ENCODE peak calls at places on chromosomes 2 and 18, in nine cellular contexts. V, I, Y, B, X, F, T, S and W are unnamed samples.

GRCh38 chr2:19035238-19035637 is 323.2 kb downstream of the OSR1 start:
- DNase-seq in V (no peak), I (no peak), Y (peak), B (peak), X (peak), F (no peak), T (no peak), S (no peak), W (no peak)

GRCh38 chr2:211367711-211368110 is 811.3 kb downstream of the CPS1 start:
- DNase-seq in V (no peak), I (no peak), Y (no peak), B (no peak), X (no peak), F (peak), T (no peak), S (no peak), W (peak)

GRCh38 chr18:2337552-2338141 is 233.7 kb downstream of the METTL4 start:
- DNase-seq in V (no peak), I (no peak), Y (no peak), B (peak), X (no peak), F (peak), T (no peak), S (peak), W (peak)

GRCh38 chr18:44744206-44745180 is 63.8 kb downstream of the SETBP1 start:
- DNase-seq in V (no peak), I (peak), Y (no peak), B (no peak), X (no peak), F (no peak), T (no peak), S (no peak), W (no peak)

GRCh38 chr2:70381235-70381634 is 79.4 kb upstream of the FAM136A start:
- DNase-seq in V (no peak), I (no peak), Y (no peak), B (no peak), X (no peak), F (no peak), T (no peak), S (no peak), W (no peak)

GRCh38 chr2:1028846-1029245 is 78.2 kb downstream of the SNTG2 start:
- DNase-seq in V (no peak), I (no peak), Y (no peak), B (no peak), X (no peak), F (no peak), T (no peak), S (no peak), W (no peak)

GRCh38 chr18:41121116-41121826 is 833.8 kb upstream of the PIK3C3 start:
- DNase-seq in V (no peak), I (no peak), Y (peak), B (peak), X (no peak), F (no peak), T (no peak), S (no peak), W (no peak)

GRCh38 chr2:160203422-160203821 is 3.4 kb upstream of the ITGB6 start:
- DNase-seq in V (no peak), I (no peak), Y (no peak), B (no peak), X (no peak), F (no peak), T (no peak), S (no peak), W (no peak)

GRCh38 chr2:185502351-185502750 is 236.3 kb upstream of the FSIP2 start:
- DNase-seq in V (no peak), I (no peak), Y (no peak), B (no peak), X (no peak), F (no peak), T (no peak), S (no peak), W (no peak)

GRCh38 chr2:112629823-112630222 is 15.9 kb upstream of the SLC20A1 start:
- DNase-seq in V (peak), I (no peak), Y (no peak), B (no peak), X (no peak), F (no peak), T (no peak), S (no peak), W (no peak)

GRCh38 chr2:223688094-223688835 is 86.1 kb upstream of the SCG2 start:
- DNase-seq in V (no peak), I (peak), Y (no peak), B (no peak), X (no peak), F (no peak), T (no peak), S (no peak), W (no peak)

GRCh38 chr2:63078852-63079606 is 28.4 kb downstream of the OTX1 start:
- DNase-seq in V (no peak), I (no peak), Y (no peak), B (no peak), X (no peak), F (peak), T (no peak), S (no peak), W (peak)

GRCh38 chr2:133146893-133147292 is 421.4 kb downstream of the NCKAP5 start:
- DNase-seq in V (no peak), I (no peak), Y (no peak), B (peak), X (no peak), F (no peak), T (no peak), S (no peak), W (no peak)

GRCh38 chr2:191152841-191153240 is 2.0 kb upstream of the STAT4 start:
- DNase-seq in V (no peak), I (no peak), Y (peak), B (no peak), X (no peak), F (peak), T (no peak), S (no peak), W (peak)

DNA sequence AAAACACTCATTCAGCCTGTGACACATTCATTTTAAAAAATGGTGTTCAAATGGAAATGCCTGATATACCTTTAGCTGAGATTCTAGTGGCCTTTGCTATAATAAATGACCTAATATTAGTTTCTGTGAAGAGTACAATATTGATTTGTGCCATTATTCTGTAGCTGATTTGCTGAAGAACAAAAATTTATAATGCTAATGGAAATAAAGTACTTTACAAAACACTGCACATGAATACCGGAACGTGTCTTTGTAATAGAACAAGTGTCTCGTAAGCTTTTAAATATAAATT is 138.7 kb downstream of the WDR7 start:
- DNase-seq in V (no peak), I (no peak), Y (no peak), B (no peak), X (no peak), F (no peak), T (no peak), S (no peak), W (no peak)
- TF ChIP-seq CTCF in V (peak), I (peak), Y (no peak), B (no peak), X (no peak), F (peak), T (no peak), S (no peak), W (no peak)

GRCh38 chr2:136929531-136929930 is 164.2 kb downstream of the THSD7B start:
- DNase-seq in V (no peak), I (no peak), Y (no peak), B (no peak), X (no peak), F (peak), T (no peak), S (no peak), W (no peak)

GRCh38 chr2:136932700-136933099 is 167.4 kb downstream of the THSD7B start:
- DNase-seq in V (no peak), I (peak), Y (no peak), B (no peak), X (no peak), F (no peak), T (no peak), S (no peak), W (peak)

DNA sequence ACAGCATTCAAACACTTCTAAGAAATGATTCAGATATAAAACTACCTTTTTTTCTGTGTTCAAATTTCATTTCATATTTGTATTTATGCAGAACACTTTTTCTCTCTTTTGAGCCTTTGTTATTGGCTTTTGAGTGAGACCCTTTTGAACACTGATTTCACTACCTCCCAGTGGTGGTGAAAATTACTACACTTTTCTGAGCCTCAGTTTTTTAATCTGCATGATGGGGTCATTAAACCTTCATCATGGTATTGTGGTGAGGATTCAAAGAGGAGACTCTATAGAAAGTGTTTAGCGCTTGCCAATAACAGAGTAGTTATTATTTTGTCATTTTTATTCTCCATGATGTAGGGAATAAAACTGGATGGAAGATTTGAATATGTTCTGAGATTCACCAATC is 169.8 kb downstream of the THSD7B start:
- DNase-seq in V (no peak), I (no peak), Y (no peak), B (no peak), X (no peak), F (no peak), T (no peak), S (no peak), W (no peak)
- TF ChIP-seq CTCF in V (no peak), I (no peak), Y (no peak), B (no peak), X (no peak), F (no peak), T (no peak), S (no peak), W (no peak)

DNA sequence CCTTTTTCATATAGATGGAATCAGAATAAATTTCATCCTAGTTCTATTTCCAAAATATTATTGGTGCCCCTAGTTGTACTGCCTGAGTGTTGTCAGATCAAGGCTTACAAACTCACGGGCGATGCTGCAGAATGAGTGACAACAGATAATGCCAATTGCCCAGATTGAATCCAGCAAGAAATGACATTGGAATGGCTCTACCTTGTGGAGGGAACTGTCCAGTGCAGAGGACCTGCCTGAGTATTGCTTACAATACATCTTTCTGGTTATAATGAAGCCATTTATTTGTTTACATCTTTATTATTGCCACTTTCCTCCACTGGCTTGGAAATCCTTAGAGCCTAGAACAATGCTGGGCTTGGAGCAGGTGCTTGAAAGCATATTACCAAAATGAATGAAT is 7.8 kb upstream of the IL1R2 start:
- DNase-seq in V (no peak), I (no peak), Y (no peak), B (peak), X (no peak), F (no peak), T (no peak), S (no peak), W (no peak)
- TF ChIP-seq CTCF in V (peak), I (no peak), Y (peak), B (peak), X (peak), F (no peak), T (peak), S (peak), W (no peak)

DNA sequence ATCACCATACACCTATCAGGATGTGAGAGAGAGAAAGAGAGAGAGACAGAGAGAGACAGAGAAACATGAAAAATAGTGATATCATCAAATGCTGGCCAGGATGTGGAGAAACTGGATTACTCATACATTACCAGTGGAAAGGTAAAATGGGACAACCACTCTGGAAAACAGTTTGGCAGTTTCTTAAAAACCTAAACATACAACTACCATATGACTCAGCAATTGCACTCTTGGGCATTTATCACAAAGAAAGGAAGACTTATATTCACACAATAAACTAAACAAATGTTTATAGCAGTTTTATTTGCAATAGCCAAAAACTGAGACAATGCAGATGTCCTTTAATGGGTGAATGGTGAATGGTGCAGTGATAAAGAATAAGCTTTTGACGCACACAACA is 29.1 kb downstream of the SLC4A3 start:
- DNase-seq in V (no peak), I (no peak), Y (no peak), B (peak), X (no peak), F (no peak), T (no peak), S (no peak), W (no peak)
- TF ChIP-seq CTCF in V (no peak), I (no peak), Y (no peak), B (no peak), X (no peak), F (no peak), T (no peak), S (no peak), W (no peak)

GRCh38 chr18:32802606-32803451 is 30.0 kb upstream of the KLHL14 start:
- DNase-seq in V (no peak), I (no peak), Y (no peak), B (no peak), X (no peak), F (no peak), T (no peak), S (no peak), W (no peak)

GRCh38 chr18:32798209-32798960 is 25.6 kb upstream of the KLHL14 start:
- DNase-seq in V (no peak), I (no peak), Y (no peak), B (no peak), X (no peak), F (no peak), T (no peak), S (no peak), W (no peak)

GRCh38 chr18:32803571-32803970 is 30.7 kb upstream of the KLHL14 start:
- DNase-seq in V (no peak), I (peak), Y (peak), B (no peak), X (no peak), F (no peak), T (no peak), S (no peak), W (no peak)

GRCh38 chr18:32804126-32804888 is 31.5 kb upstream of the KLHL14 start:
- DNase-seq in V (no peak), I (no peak), Y (no peak), B (no peak), X (no peak), F (no peak), T (no peak), S (no peak), W (no peak)

GRCh38 chr18:32801236-32801635 is 28.4 kb upstream of the KLHL14 start:
- DNase-seq in V (no peak), I (no peak), Y (no peak), B (no peak), X (no peak), F (no peak), T (no peak), S (no peak), W (no peak)
- TF ChIP-seq CTCF in V (no peak), I (no peak), Y (no peak), B (no peak), X (no peak), F (no peak), T (no peak), S (no peak), W (no peak)

GRCh38 chr2:121575800-121576199 is 45.1 kb downstream of the RNU4ATAC start:
- DNase-seq in V (no peak), I (no peak), Y (no peak), B (no peak), X (no peak), F (no peak), T (no peak), S (no peak), W (no peak)
- TF ChIP-seq CTCF in V (no peak), I (no peak), Y (no peak), B (no peak), X (no peak), F (no peak), T (no peak), S (no peak), W (no peak)

DNA sequence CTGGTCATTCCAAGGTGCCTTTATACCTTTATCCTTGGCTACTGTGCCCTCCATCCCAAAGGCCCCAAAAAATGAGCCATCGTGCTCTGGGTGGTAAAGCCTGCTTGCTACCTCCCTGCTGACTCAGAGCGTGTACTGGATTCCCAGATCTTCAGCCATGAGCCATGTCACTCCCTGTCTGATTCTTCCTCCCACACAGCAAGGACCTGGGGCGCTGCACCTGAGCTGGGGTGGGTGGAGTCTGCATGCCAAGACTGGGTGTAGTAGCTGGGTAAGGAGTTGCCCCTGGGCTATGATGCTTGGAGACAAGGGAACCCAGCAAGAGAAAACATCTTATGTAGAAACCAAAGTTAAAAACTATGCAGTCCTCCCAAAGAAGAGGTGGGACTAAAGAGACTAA is 37.2 kb upstream of the APCDD1 start:
- DNase-seq in V (no peak), I (no peak), Y (no peak), B (no peak), X (no peak), F (no peak), T (peak), S (no peak), W (no peak)
- TF ChIP-seq CTCF in V (no peak), I (no peak), Y (no peak), B (no peak), X (no peak), F (no peak), T (no peak), S (no peak), W (no peak)

GRCh38 chr2:219856602-219857001 is 229.2 kb downstream of the SLC4A3 start:
- DNase-seq in V (no peak), I (no peak), Y (no peak), B (no peak), X (no peak), F (no peak), T (no peak), S (no peak), W (no peak)

GRCh38 chr2:219851801-219852481 is 224.5 kb downstream of the SLC4A3 start:
- DNase-seq in V (no peak), I (peak), Y (no peak), B (no peak), X (peak), F (no peak), T (peak), S (no peak), W (no peak)

DNA sequence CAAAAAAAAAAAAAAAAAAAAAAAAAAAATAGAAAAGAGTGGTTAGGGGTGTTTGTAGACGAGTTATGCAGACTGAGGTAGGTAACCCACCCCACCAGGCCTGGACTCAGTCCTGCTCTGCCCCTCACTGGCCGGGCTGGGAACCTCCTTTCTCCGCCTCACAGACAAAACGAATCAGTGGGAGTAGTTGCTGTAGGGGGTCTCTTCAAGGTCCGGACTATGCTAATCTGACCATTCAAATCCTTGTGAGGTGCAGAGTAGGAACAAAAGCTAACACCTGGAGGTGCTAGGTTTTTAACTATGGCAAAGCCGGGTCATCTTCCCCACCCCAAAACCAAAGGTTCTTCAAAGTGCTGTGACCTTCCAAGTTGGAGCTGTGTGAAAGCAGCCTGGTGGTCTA is 223.7 kb downstream of the SLC4A3 start:
- DNase-seq in V (no peak), I (no peak), Y (no peak), B (no peak), X (no peak), F (no peak), T (no peak), S (no peak), W (no peak)
- TF ChIP-seq CTCF in V (no peak), I (no peak), Y (no peak), B (no peak), X (no peak), F (no peak), T (no peak), S (no peak), W (no peak)

GRCh38 chr2:58448065-58448507 is 207.0 kb upstream of the FANCL start:
- DNase-seq in V (no peak), I (peak), Y (peak), B (peak), X (peak), F (peak), T (peak), S (peak), W (peak)
- TF ChIP-seq CTCF in V (peak), I (peak), Y (peak), B (peak), X (peak), F (peak), T (peak), S (peak), W (peak)

DNA sequence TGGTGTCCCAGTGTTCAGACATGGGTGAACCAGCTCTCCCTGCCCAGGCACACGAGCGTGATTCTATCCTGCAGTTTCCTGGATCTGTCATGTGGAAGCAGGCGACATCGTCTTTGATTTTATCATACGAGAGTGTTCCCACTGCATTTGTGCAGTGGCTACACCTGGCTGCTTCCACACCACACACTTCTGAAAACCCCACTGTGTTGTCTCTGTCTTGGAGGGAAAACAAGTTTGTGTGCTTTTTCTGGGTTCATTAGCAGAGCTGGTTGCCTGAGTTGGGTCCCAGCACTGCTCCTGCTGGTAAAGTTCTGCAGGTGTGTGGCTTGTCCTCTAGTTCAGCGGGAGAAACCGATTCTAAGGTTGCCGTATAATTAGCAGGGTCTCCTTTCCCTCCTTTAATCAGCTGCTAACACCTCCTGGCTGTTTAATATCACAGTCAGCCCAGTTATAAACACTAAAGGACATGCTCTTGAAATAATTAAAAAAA is 58.5 kb upstream of the TWIST2 start:
- DNase-seq in V (no peak), I (no peak), Y (no peak), B (no peak), X (no peak), F (no peak), T (no peak), S (no peak), W (no peak)
- TF ChIP-seq CTCF in V (no peak), I (no peak), Y (no peak), B (no peak), X (no peak), F (no peak), T (no peak), S (no peak), W (no peak)